ENCODE peak calls at places on chromosomes 4 and X, in nine cellular contexts. One of them, this sample, is unnamed.
A peak's percentile ranks its signal among the peaks of the same experiment; 100 is the strongest.

GRCh38 chr4:92100980-92101379 is 202.8 kb upstream of the GRID2 start:
- DNase-seq in kidney tubule cell: no peak
- DNase-seq in NCI-H1048: no peak
- DNase-seq in anterior cingulate cortex: no peak
- DNase-seq in activated T-cell treated with anti-CD3 and anti-CD28 coated beads for 48 hours: no peak
- DNase-seq in HAP-1: no peak
- DNase-seq in stimulated activated naive CD8-positive, alpha-beta T cell treated with anti-CD3 and anti-CD28 coated beads, Interleukin-15, Interleukin-2, amounts not matched to agents 100 U/mL and 50 U/mL, for 24 hours: no peak
- DNase-seq in Kasumi-1: no peak
- DNase-seq in left ventricle myocardium inferior: no peak
- DNase-seq in this sample: peak; percentile 36

GRCh38 chr4:67087897-67088296 is 457.4 kb downstream of the CENPC start:
- DNase-seq in Kasumi-1: peak; percentile 50
- DNase-seq in anterior cingulate cortex: peak; percentile 19
- DNase-seq in stimulated activated naive CD8-positive, alpha-beta T cell treated with anti-CD3 and anti-CD28 coated beads, Interleukin-15, Interleukin-2, amounts not matched to agents 100 U/mL and 50 U/mL, for 24 hours: peak; percentile 32
- DNase-seq in HAP-1: peak; percentile 33
- DNase-seq in NCI-H1048: no peak
- DNase-seq in activated T-cell treated with anti-CD3 and anti-CD28 coated beads for 48 hours: peak; percentile 18
- DNase-seq in kidney tubule cell: peak; percentile 52
- DNase-seq in left ventricle myocardium inferior: no peak
- DNase-seq in this sample: peak; percentile 76

GRCh38 chr4:38114435-38114834 is 154.2 kb downstream of the PTTG2 start:
- DNase-seq in kidney tubule cell: peak; percentile 14
- DNase-seq in left ventricle myocardium inferior: no peak
- DNase-seq in Kasumi-1: peak; percentile 50
- DNase-seq in NCI-H1048: no peak
- DNase-seq in anterior cingulate cortex: no peak
- DNase-seq in activated T-cell treated with anti-CD3 and anti-CD28 coated beads for 48 hours: no peak
- DNase-seq in stimulated activated naive CD8-positive, alpha-beta T cell treated with anti-CD3 and anti-CD28 coated beads, Interleukin-15, Interleukin-2, amounts not matched to agents 100 U/mL and 50 U/mL, for 24 hours: no peak
- DNase-seq in HAP-1: peak; percentile 86
- DNase-seq in this sample: no peak

GRCh38 chr4:105994061-105994460 is 98.8 kb downstream of the NPNT start:
- DNase-seq in HAP-1: no peak
- DNase-seq in Kasumi-1: no peak
- DNase-seq in kidney tubule cell: peak; percentile 58
- DNase-seq in activated T-cell treated with anti-CD3 and anti-CD28 coated beads for 48 hours: no peak
- DNase-seq in stimulated activated naive CD8-positive, alpha-beta T cell treated with anti-CD3 and anti-CD28 coated beads, Interleukin-15, Interleukin-2, amounts not matched to agents 100 U/mL and 50 U/mL, for 24 hours: no peak
- DNase-seq in left ventricle myocardium inferior: no peak
- DNase-seq in NCI-H1048: no peak
- DNase-seq in anterior cingulate cortex: no peak
- DNase-seq in this sample: no peak

GRCh38 chrX:97841544-97842179 is 958.0 kb downstream of the RPA4 start:
- DNase-seq in stimulated activated naive CD8-positive, alpha-beta T cell treated with anti-CD3 and anti-CD28 coated beads, Interleukin-15, Interleukin-2, amounts not matched to agents 100 U/mL and 50 U/mL, for 24 hours: no peak
- DNase-seq in anterior cingulate cortex: no peak
- DNase-seq in left ventricle myocardium inferior: no peak
- DNase-seq in Kasumi-1: no peak
- DNase-seq in activated T-cell treated with anti-CD3 and anti-CD28 coated beads for 48 hours: no peak
- DNase-seq in kidney tubule cell: no peak
- DNase-seq in NCI-H1048: no peak
- DNase-seq in HAP-1: no peak
- DNase-seq in this sample: no peak

GRCh38 chr4:138669479-138670165 is 346.0 kb upstream of the NOCT start:
- DNase-seq in NCI-H1048: no peak
- DNase-seq in anterior cingulate cortex: no peak
- DNase-seq in HAP-1: no peak
- DNase-seq in Kasumi-1: no peak
- DNase-seq in kidney tubule cell: peak; percentile 82
- DNase-seq in stimulated activated naive CD8-positive, alpha-beta T cell treated with anti-CD3 and anti-CD28 coated beads, Interleukin-15, Interleukin-2, amounts not matched to agents 100 U/mL and 50 U/mL, for 24 hours: no peak
- DNase-seq in activated T-cell treated with anti-CD3 and anti-CD28 coated beads for 48 hours: no peak
- DNase-seq in left ventricle myocardium inferior: no peak
- DNase-seq in this sample: no peak

GRCh38 chr4:10619220-10619619 is 65.3 kb downstream of the CLNK start:
- DNase-seq in stimulated activated naive CD8-positive, alpha-beta T cell treated with anti-CD3 and anti-CD28 coated beads, Interleukin-15, Interleukin-2, amounts not matched to agents 100 U/mL and 50 U/mL, for 24 hours: no peak
- DNase-seq in anterior cingulate cortex: no peak
- DNase-seq in Kasumi-1: no peak
- DNase-seq in activated T-cell treated with anti-CD3 and anti-CD28 coated beads for 48 hours: no peak
- DNase-seq in left ventricle myocardium inferior: no peak
- DNase-seq in NCI-H1048: peak; percentile 83
- DNase-seq in kidney tubule cell: peak; percentile 20
- DNase-seq in HAP-1: no peak
- DNase-seq in this sample: peak; percentile 89

GRCh38 chrX:44225667-44226066 is 117.8 kb downstream of the EFHC2 start:
- DNase-seq in kidney tubule cell: no peak
- DNase-seq in Kasumi-1: no peak
- DNase-seq in left ventricle myocardium inferior: no peak
- DNase-seq in NCI-H1048: no peak
- DNase-seq in HAP-1: no peak
- DNase-seq in anterior cingulate cortex: no peak
- DNase-seq in activated T-cell treated with anti-CD3 and anti-CD28 coated beads for 48 hours: no peak
- DNase-seq in stimulated activated naive CD8-positive, alpha-beta T cell treated with anti-CD3 and anti-CD28 coated beads, Interleukin-15, Interleukin-2, amounts not matched to agents 100 U/mL and 50 U/mL, for 24 hours: no peak
- DNase-seq in this sample: no peak

GRCh38 chr4:128775477-128775876 is 34.0 kb upstream of the JADE1 start:
- DNase-seq in anterior cingulate cortex: no peak
- DNase-seq in NCI-H1048: no peak
- DNase-seq in stimulated activated naive CD8-positive, alpha-beta T cell treated with anti-CD3 and anti-CD28 coated beads, Interleukin-15, Interleukin-2, amounts not matched to agents 100 U/mL and 50 U/mL, for 24 hours: no peak
- DNase-seq in HAP-1: no peak
- DNase-seq in kidney tubule cell: no peak
- DNase-seq in left ventricle myocardium inferior: no peak
- DNase-seq in activated T-cell treated with anti-CD3 and anti-CD28 coated beads for 48 hours: no peak
- DNase-seq in Kasumi-1: no peak
- DNase-seq in this sample: no peak

GRCh38 chrX:16604300-16604699 is 45.7 kb upstream of the S100G start:
- DNase-seq in activated T-cell treated with anti-CD3 and anti-CD28 coated beads for 48 hours: no peak
- DNase-seq in Kasumi-1: no peak
- DNase-seq in kidney tubule cell: no peak
- DNase-seq in stimulated activated naive CD8-positive, alpha-beta T cell treated with anti-CD3 and anti-CD28 coated beads, Interleukin-15, Interleukin-2, amounts not matched to agents 100 U/mL and 50 U/mL, for 24 hours: no peak
- DNase-seq in NCI-H1048: no peak
- DNase-seq in left ventricle myocardium inferior: no peak
- DNase-seq in HAP-1: no peak
- DNase-seq in anterior cingulate cortex: no peak
- DNase-seq in this sample: no peak

GRCh38 chr4:1400191-1400805 is 5.9 kb downstream of the NKX1-1 start:
- DNase-seq in HAP-1: no peak
- DNase-seq in kidney tubule cell: no peak
- DNase-seq in anterior cingulate cortex: no peak
- DNase-seq in stimulated activated naive CD8-positive, alpha-beta T cell treated with anti-CD3 and anti-CD28 coated beads, Interleukin-15, Interleukin-2, amounts not matched to agents 100 U/mL and 50 U/mL, for 24 hours: no peak
- DNase-seq in NCI-H1048: no peak
- DNase-seq in left ventricle myocardium inferior: no peak
- DNase-seq in activated T-cell treated with anti-CD3 and anti-CD28 coated beads for 48 hours: no peak
- DNase-seq in Kasumi-1: no peak
- DNase-seq in this sample: no peak

GRCh38 chrX:23644744-23645143 is 22.5 kb upstream of the PRDX4 start:
- DNase-seq in stimulated activated naive CD8-positive, alpha-beta T cell treated with anti-CD3 and anti-CD28 coated beads, Interleukin-15, Interleukin-2, amounts not matched to agents 100 U/mL and 50 U/mL, for 24 hours: no peak
- DNase-seq in activated T-cell treated with anti-CD3 and anti-CD28 coated beads for 48 hours: no peak
- DNase-seq in HAP-1: no peak
- DNase-seq in Kasumi-1: no peak
- DNase-seq in NCI-H1048: no peak
- DNase-seq in left ventricle myocardium inferior: no peak
- DNase-seq in kidney tubule cell: no peak
- DNase-seq in anterior cingulate cortex: no peak
- DNase-seq in this sample: no peak

GRCh38 chrX:103565752-103566151 is 19.6 kb upstream of the TCEAL4 start:
- DNase-seq in stimulated activated naive CD8-positive, alpha-beta T cell treated with anti-CD3 and anti-CD28 coated beads, Interleukin-15, Interleukin-2, amounts not matched to agents 100 U/mL and 50 U/mL, for 24 hours: no peak
- DNase-seq in activated T-cell treated with anti-CD3 and anti-CD28 coated beads for 48 hours: no peak
- DNase-seq in kidney tubule cell: peak; percentile 22
- DNase-seq in left ventricle myocardium inferior: no peak
- DNase-seq in anterior cingulate cortex: no peak
- DNase-seq in HAP-1: no peak
- DNase-seq in Kasumi-1: no peak
- DNase-seq in NCI-H1048: no peak
- DNase-seq in this sample: no peak

GRCh38 chr4:110849461-110849860 is 226.6 kb upstream of the PITX2 start:
- DNase-seq in stimulated activated naive CD8-positive, alpha-beta T cell treated with anti-CD3 and anti-CD28 coated beads, Interleukin-15, Interleukin-2, amounts not matched to agents 100 U/mL and 50 U/mL, for 24 hours: no peak
- DNase-seq in activated T-cell treated with anti-CD3 and anti-CD28 coated beads for 48 hours: no peak
- DNase-seq in Kasumi-1: no peak
- DNase-seq in anterior cingulate cortex: no peak
- DNase-seq in left ventricle myocardium inferior: no peak
- DNase-seq in kidney tubule cell: no peak
- DNase-seq in HAP-1: no peak
- DNase-seq in NCI-H1048: no peak
- DNase-seq in this sample: peak; percentile 2

GRCh38 chr4:3254302-3255131 is 5.6 kb downstream of the MSANTD1 start:
- DNase-seq in stimulated activated naive CD8-positive, alpha-beta T cell treated with anti-CD3 and anti-CD28 coated beads, Interleukin-15, Interleukin-2, amounts not matched to agents 100 U/mL and 50 U/mL, for 24 hours: no peak
- DNase-seq in anterior cingulate cortex: no peak
- DNase-seq in kidney tubule cell: no peak
- DNase-seq in HAP-1: no peak
- DNase-seq in left ventricle myocardium inferior: peak; percentile 10
- DNase-seq in activated T-cell treated with anti-CD3 and anti-CD28 coated beads for 48 hours: no peak
- DNase-seq in Kasumi-1: no peak
- DNase-seq in NCI-H1048: no peak
- DNase-seq in this sample: no peak

GRCh38 chr4:152926959-152927358 is 9.2 kb upstream of the FHDC1 start:
- DNase-seq in anterior cingulate cortex: no peak
- DNase-seq in stimulated activated naive CD8-positive, alpha-beta T cell treated with anti-CD3 and anti-CD28 coated beads, Interleukin-15, Interleukin-2, amounts not matched to agents 100 U/mL and 50 U/mL, for 24 hours: no peak
- DNase-seq in NCI-H1048: no peak
- DNase-seq in HAP-1: no peak
- DNase-seq in left ventricle myocardium inferior: no peak
- DNase-seq in Kasumi-1: no peak
- DNase-seq in activated T-cell treated with anti-CD3 and anti-CD28 coated beads for 48 hours: no peak
- DNase-seq in kidney tubule cell: no peak
- DNase-seq in this sample: no peak

This sample was measured in DMS53.